ENCODE peak calls at places on chromosomes 7 and 10, in nine cellular contexts. R is ovary, F is fibroblast of lung, Y is keratinocyte, C is uterus, I is BE2C, S is left ventricle myocardium inferior, J is prostate gland, G is tibial artery. H is an unnamed sample. For H3K4me1, the result is how much of the 10 kb centered on the place peaks cover.

GRCh38 chr7:6433814-6434630 is 13.7 kb downstream of the DAGLB start:
- DNase-seq in R (no peak), F (no peak), Y (no peak), C (no peak), I (no peak), S (no peak), J (no peak), G (no peak), H (no peak)

GRCh38 chr10:5038703-5039102 is 35.0 kb upstream of the AKR1C2 start:
- DNase-seq in R (no peak), F (peak), Y (no peak), C (no peak), I (no peak), S (no peak), J (no peak), G (no peak), H (no peak)

GRCh38 chr7:152989889-152990380 is 230.4 kb downstream of the ACTR3B start:
- DNase-seq in R (no peak), F (peak), Y (no peak), C (no peak), I (no peak), S (no peak), J (no peak), G (no peak), H (no peak)

GRCh38 chr7:56115852-56116538 is at the start of gene NUPR2:
- DNase-seq in R (no peak), F (no peak), Y (no peak), C (no peak), I (no peak), S (no peak), J (peak), G (no peak), H (peak)

GRCh38 chr10:110430369-110431273 is 67.1 kb upstream of the DUSP5 start:
- DNase-seq in R (no peak), F (peak), Y (no peak), C (no peak), I (no peak), S (no peak), J (no peak), G (no peak), H (no peak)

GRCh38 chr10:90167174-90168064 is 466.0 kb downstream of the KIF20B start:
- DNase-seq in R (no peak), F (peak), Y (no peak), C (no peak), I (no peak), S (no peak), J (no peak), G (no peak), H (no peak)

GRCh38 chr10:22674215-22674930 is 40.0 kb downstream of the PIP4K2A start:
- DNase-seq in R (no peak), F (no peak), Y (no peak), C (no peak), I (no peak), S (no peak), J (no peak), G (no peak), H (no peak)

GRCh38 chr7:36227223-36227622 is 74.2 kb downstream of the EEPD1 start:
- DNase-seq in R (peak), F (peak), Y (no peak), C (peak), I (no peak), S (no peak), J (peak), G (peak), H (no peak)

GRCh38 chr7:134186022-134186421 is 58.9 kb downstream of the LRGUK start:
- DNase-seq in R (no peak), F (peak), Y (no peak), C (no peak), I (no peak), S (no peak), J (no peak), G (no peak), H (no peak)

GRCh38 chr10:91579351-91579985 is 53.4 kb downstream of the PPP1R3C start:
- DNase-seq in R (no peak), F (no peak), Y (no peak), C (no peak), I (no peak), S (no peak), J (no peak), G (no peak), H (no peak)

GRCh38 chr10:47363781-47364180 is 15.6 kb downstream of the RBP3 start:
- DNase-seq in R (no peak), F (no peak), Y (no peak), C (no peak), I (no peak), S (no peak), J (no peak), G (peak), H (no peak)

GRCh38 chr10:132983250-132984007 is 41.1 kb upstream of the CFAP46 start:
- DNase-seq in R (no peak), F (no peak), Y (no peak), C (no peak), I (no peak), S (no peak), J (no peak), G (no peak), H (no peak)

GRCh38 chr10:77357185-77357584 is 280.4 kb downstream of the KCNMA1 start:
- DNase-seq in R (no peak), F (no peak), Y (no peak), C (no peak), I (no peak), S (no peak), J (no peak), G (no peak), H (no peak)

GRCh38 chr7:112995091-112995824 is 91.4 kb downstream of the GPR85 start:
- DNase-seq in R (no peak), F (peak), Y (no peak), C (no peak), I (no peak), S (peak), J (no peak), G (no peak), H (no peak)

GRCh38 chr10:92074126-92074887 is 150.7 kb downstream of the BTAF1 start:
- DNase-seq in R (no peak), F (peak), Y (no peak), C (no peak), I (no peak), S (no peak), J (no peak), G (no peak), H (no peak)

GRCh38 chr10:13891542-13892431 is 305.0 kb downstream of the PRPF18 start:
- DNase-seq in R (no peak), F (no peak), Y (no peak), C (no peak), I (no peak), S (peak), J (no peak), G (no peak), H (no peak)

GRCh38 chr10:133465191-133465949 is 11.6 kb downstream of the SCART1 start:
- DNase-seq in R (no peak), F (no peak), Y (no peak), C (no peak), I (no peak), S (no peak), J (no peak), G (no peak), H (no peak)

GRCh38 chr7:35513828-35514227 is 181.1 kb downstream of the HERPUD2 start:
- DNase-seq in R (no peak), F (no peak), Y (no peak), C (no peak), I (no peak), S (no peak), J (no peak), G (no peak), H (no peak)

GRCh38 chr10:14605231-14605925 is 169.3 kb downstream of the FAM107B start:
- DNase-seq in R (no peak), F (peak), Y (peak), C (no peak), I (no peak), S (no peak), J (no peak), G (no peak), H (no peak)

GRCh38 chr10:15813415-15813814 is 46.9 kb downstream of the MINDY3 start:
- DNase-seq in R (no peak), F (peak), Y (no peak), C (no peak), I (peak), S (no peak), J (no peak), G (no peak), H (no peak)

GRCh38 chr7:151436446-151437162 is 3.3 kb downstream of the CRYGN start:
- DNase-seq in R (peak), F (no peak), Y (no peak), C (peak), I (peak), S (no peak), J (no peak), G (peak), H (no peak)

GRCh38 chr10:15255961-15256360 is 87.5 kb upstream of the NMT2 start:
- DNase-seq in R (no peak), F (no peak), Y (no peak), C (no peak), I (no peak), S (no peak), J (no peak), G (no peak), H (no peak)

GRCh38 chr10:48658243-48658888 is 26.3 kb upstream of the WDFY4 start:
- DNase-seq in R (peak), F (peak), Y (peak), C (peak), I (peak), S (peak), J (peak), G (peak), H (peak)

GRCh38 chr10:126171555-126171954 is 216.7 kb downstream of the ADAM12 start:
- DNase-seq in R (no peak), F (peak), Y (no peak), C (no peak), I (no peak), S (no peak), J (no peak), G (no peak), H (no peak)

GRCh38 chr7:216360-217300 is 24.3 kb downstream of the FAM20C start:
- DNase-seq in R (no peak), F (peak), Y (no peak), C (no peak), I (no peak), S (peak), J (no peak), G (peak), H (no peak)

GRCh38 chr10:28280652-28281051 is 22.2 kb downstream of the MPP7 start:
- DNase-seq in R (no peak), F (no peak), Y (no peak), C (no peak), I (no peak), S (no peak), J (no peak), G (no peak), H (no peak)

GRCh38 chr7:36605662-36606441 is 118.4 kb downstream of the AOAH start:
- DNase-seq in R (no peak), F (no peak), Y (no peak), C (no peak), I (no peak), S (no peak), J (no peak), G (no peak), H (no peak)

GRCh38 chr10:17007381-17007780 is 122.2 kb downstream of the CUBN start:
- DNase-seq in R (no peak), F (peak), Y (no peak), C (no peak), I (no peak), S (no peak), J (no peak), G (no peak), H (no peak)

GRCh38 chr10:112335104-112335840 is 38.6 kb upstream of the ACSL5 start:
- DNase-seq in R (no peak), F (no peak), Y (no peak), C (no peak), I (no peak), S (no peak), J (no peak), G (no peak), H (no peak)

GRCh38 chr10:101442456-101442800 is 88.5 kb downstream of the BTRC start:
- DNase-seq in R (no peak), F (no peak), Y (no peak), C (no peak), I (no peak), S (no peak), J (no peak), G (no peak), H (no peak)
- TF ChIP-seq CTCF in R (no peak), F (no peak), Y (no peak), C (no peak), I (no peak), S (no peak), J (no peak), G (no peak), H (no peak)

DNA sequence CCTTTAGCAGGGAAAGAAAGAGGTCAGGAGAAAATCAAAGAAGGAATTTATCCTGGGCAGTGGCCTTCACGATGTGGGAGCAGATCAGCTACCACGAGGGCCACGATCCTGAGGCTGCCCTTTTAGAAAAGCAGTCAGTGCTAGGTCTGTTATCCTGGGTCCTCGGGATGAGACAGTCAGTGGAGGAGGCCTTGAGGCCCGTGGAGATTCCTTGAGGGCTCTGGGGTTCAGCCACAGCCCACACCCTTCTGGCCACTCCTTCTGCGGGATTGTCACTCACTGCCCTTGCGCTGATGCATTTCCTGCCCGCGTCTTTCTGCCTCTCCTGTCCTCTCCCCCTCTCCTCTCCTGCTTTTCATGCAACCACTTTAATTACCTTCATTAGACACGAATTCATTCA is 42.4 kb upstream of the LRRC4 start:
- DNase-seq in R (no peak), F (no peak), Y (no peak), C (no peak), I (no peak), S (no peak), J (no peak), G (no peak), H (no peak)
- H3K4me1 ChIP-seq in R (under half), F (under half), Y (under half), C (under half), I (under half), S (under half), J (under half), G (under half), H (under half)

GRCh38 chr10:80204193-80204714 is 1.1 kb downstream of the ANXA11 start:
- DNase-seq in R (no peak), F (no peak), Y (no peak), C (no peak), I (no peak), S (peak), J (no peak), G (no peak), H (peak)

GRCh38 chr10:80203835-80204148 is 1.5 kb downstream of the ANXA11 start:
- DNase-seq in R (no peak), F (no peak), Y (no peak), C (no peak), I (no peak), S (no peak), J (no peak), G (no peak), H (no peak)

GRCh38 chr10:80201592-80202256 is 3.6 kb downstream of the ANXA11 start:
- DNase-seq in R (no peak), F (no peak), Y (no peak), C (no peak), I (no peak), S (peak), J (no peak), G (no peak), H (no peak)

GRCh38 chr10:80204801-80205477 is 398 bp downstream of the ANXA11 start:
- DNase-seq in R (no peak), F (no peak), Y (no peak), C (no peak), I (peak), S (peak), J (no peak), G (no peak), H (no peak)

DNA sequence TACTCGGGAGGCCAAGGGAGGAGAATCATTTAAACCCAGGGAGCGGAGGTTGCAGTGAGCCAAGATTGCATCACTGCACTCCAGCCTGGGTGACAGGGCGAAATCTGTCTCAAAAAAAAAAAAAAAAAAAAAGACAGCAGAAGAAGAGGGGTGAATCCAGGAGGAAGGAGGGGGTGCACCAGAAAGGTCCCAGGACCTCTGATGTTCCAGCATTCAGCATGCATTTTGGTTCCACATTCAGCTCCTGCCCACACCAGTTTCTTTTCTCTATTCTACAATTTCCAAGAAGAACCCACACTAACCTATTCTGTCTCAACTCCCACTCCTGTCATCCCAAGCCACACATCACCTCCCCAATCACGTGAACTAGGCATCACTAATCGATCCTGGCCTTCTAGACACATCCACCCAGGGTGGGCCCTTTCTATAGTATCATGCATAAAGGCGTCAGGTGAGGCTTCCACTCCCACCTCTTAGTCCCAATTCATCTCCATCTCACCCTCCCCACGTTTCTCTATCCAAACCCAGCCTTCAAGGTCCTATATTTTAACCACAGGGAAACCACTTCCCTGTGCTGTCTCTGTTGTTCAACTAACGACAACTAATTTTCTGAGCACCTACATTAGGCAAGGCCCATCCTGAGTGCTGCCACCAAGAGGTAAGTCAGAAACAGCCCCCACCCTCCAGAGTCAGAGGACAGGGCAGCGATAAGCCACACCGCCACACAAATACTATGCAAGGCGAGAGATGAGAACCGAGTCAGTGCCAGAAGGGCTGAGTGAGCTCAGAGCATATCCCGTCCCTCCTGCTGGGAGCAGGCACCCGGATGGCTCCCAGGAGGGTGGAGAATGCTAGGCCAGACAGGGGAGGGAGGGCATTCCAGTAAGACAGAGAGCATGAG is 2.2 kb downstream of the ANXA11 start:
- DNase-seq in R (peak), F (peak), Y (no peak), C (peak), I (no peak), S (peak), J (peak), G (peak), H (peak)
- H3K4me3 ChIP-seq in R (peak), F (peak), Y (peak), C (no peak), I (no peak), S (peak), J (peak), G (peak), H (no peak)

DNA sequence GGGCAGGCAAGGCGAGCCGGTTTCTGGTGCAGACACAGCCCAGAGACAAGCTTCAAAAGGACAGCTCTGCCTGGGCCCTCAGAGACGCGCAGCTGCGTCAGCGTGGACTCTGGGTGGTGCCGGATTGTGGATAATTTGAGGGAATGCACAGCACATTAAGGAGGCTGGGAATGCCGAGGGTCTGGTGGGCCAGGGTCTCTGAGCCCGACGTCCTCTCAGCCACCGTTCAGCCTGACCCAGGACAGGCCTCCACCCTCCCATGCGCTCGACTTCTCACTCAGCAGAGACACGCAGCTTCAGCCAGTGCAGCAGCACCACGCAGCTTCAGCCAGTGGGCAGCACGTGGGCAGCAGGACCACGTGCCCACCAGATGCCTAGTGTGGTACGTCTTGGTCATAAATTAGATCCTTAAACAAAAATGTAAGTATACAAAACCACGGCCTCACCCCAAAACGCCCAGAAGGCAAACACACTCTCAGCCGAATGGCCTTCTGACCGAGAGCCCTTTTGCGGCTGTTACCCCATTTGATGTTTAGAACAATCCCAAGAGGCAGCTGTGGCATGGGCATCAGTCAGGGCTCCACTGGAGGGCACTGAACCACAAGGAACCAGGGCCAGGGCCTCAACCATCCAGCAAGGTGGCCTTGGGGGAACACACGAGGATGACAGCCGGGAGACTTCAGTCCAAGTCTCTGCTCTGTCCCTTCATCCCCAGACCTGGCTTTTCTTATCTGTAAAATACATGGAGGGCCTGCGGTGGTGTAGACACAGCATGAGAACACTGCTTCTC is 63.8 kb upstream of the INSIG1 start:
- DNase-seq in R (no peak), F (no peak), Y (no peak), C (no peak), I (no peak), S (no peak), J (no peak), G (no peak), H (no peak)
- TF ChIP-seq CTCF in R (no peak), F (no peak), Y (no peak), C (no peak), I (peak), S (no peak), J (no peak), G (no peak), H (no peak)

GRCh38 chr10:119210633-119211032 is 3.3 kb downstream of the GRK5 start:
- DNase-seq in R (no peak), F (no peak), Y (no peak), C (no peak), I (no peak), S (no peak), J (no peak), G (no peak), H (no peak)
- H3K4me1 ChIP-seq in R (under half), F (under half), Y (under half), C (under half), I (under half), S (half or more), J (under half), G (half or more), H (under half)

GRCh38 chr7:106031271-106032029 is 68.4 kb downstream of the CDHR3 start:
- DNase-seq in R (peak), F (peak), Y (no peak), C (peak), I (no peak), S (no peak), J (no peak), G (no peak), H (no peak)
- H3K4me3 ChIP-seq in R (no peak), F (no peak), Y (no peak), C (no peak), I (no peak), S (no peak), J (no peak), G (no peak), H (no peak)